ENCODE peak calls at places on chromosomes 6 and 20, in four cellular contexts. One of them, this sample, is unnamed.

GRCh38 chr6:311679-312220 is 19.5 kb downstream of the DUSP22 start:
- DNase-seq in GM12878: no peak
- DNase-seq in HepG2: no peak
- DNase-seq in K562: no peak
- DNase-seq in this sample: no peak

GRCh38 chr20:23449400-23449799 is 3.3 kb downstream of the CST11 start:
- DNase-seq in GM12878: no peak
- DNase-seq in HepG2: no peak
- DNase-seq in K562: no peak
- DNase-seq in this sample: no peak

GRCh38 chr6:73728548-73729205 is 32.7 kb downstream of the CD109 start:
- DNase-seq in HepG2: no peak
- DNase-seq in K562: no peak
- DNase-seq in GM12878: peak
- DNase-seq in this sample: no peak

GRCh38 chr6:43367245-43367984 is 2.0 kb downstream of the ZNF318 start:
- DNase-seq in GM12878: no peak
- DNase-seq in K562: no peak
- DNase-seq in HepG2: no peak
- DNase-seq in this sample: no peak

GRCh38 chr6:12504325-12504966 is 212.1 kb upstream of the PHACTR1 start:
- DNase-seq in HepG2: peak
- DNase-seq in GM12878: peak
- DNase-seq in K562: peak
- DNase-seq in this sample: peak

GRCh38 chr6:7163661-7164071 is 55.9 kb downstream of the RREB1 start:
- DNase-seq in HepG2: no peak
- DNase-seq in GM12878: no peak
- DNase-seq in K562: no peak
- DNase-seq in this sample: no peak

GRCh38 chr20:62274332-62275262 is 28.2 kb upstream of the ADRM1 start:
- DNase-seq in GM12878: no peak
- DNase-seq in HepG2: no peak
- DNase-seq in K562: peak
- DNase-seq in this sample: no peak

GRCh38 chr20:9407805-9408421 is 106.5 kb upstream of the LAMP5 start:
- DNase-seq in HepG2: peak
- DNase-seq in GM12878: peak
- DNase-seq in K562: peak
- DNase-seq in this sample: peak

GRCh38 chr6:26044140-26045045 is 42.8 kb upstream of the HFE start:
- DNase-seq in GM12878: no peak
- DNase-seq in K562: no peak
- DNase-seq in HepG2: peak
- DNase-seq in this sample: peak

GRCh38 chr20:14155361-14155760 is 160.0 kb downstream of the MACROD2 start:
- DNase-seq in HepG2: no peak
- DNase-seq in K562: no peak
- DNase-seq in GM12878: no peak
- DNase-seq in this sample: no peak

GRCh38 chr6:135517527-135517926 is 20.0 kb upstream of the AHI1 start:
- DNase-seq in GM12878: no peak
- DNase-seq in HepG2: no peak
- DNase-seq in K562: no peak
- DNase-seq in this sample: no peak

GRCh38 chr6:53055873-53056272 is 9.3 kb upstream of the FBXO9 start:
- DNase-seq in HepG2: peak
- DNase-seq in GM12878: no peak
- DNase-seq in K562: no peak
- DNase-seq in this sample: no peak

GRCh38 chr6:159723259-159723658 is 4.0 kb upstream of the WTAP start:
- DNase-seq in HepG2: no peak
- DNase-seq in GM12878: no peak
- DNase-seq in K562: no peak
- DNase-seq in this sample: no peak

GRCh38 chr6:82686719-82687118 is 323.1 kb downstream of the TPBG start:
- DNase-seq in GM12878: no peak
- DNase-seq in K562: no peak
- DNase-seq in HepG2: no peak
- DNase-seq in this sample: no peak

GRCh38 chr6:133062077-133062476 is 179.1 kb upstream of the EYA4 start:
- DNase-seq in HepG2: no peak
- DNase-seq in K562: no peak
- DNase-seq in GM12878: no peak
- DNase-seq in this sample: no peak

GRCh38 chr6:167799033-167799933 is 27.4 kb upstream of the AFDN start:
- DNase-seq in HepG2: no peak
- DNase-seq in GM12878: no peak
- DNase-seq in K562: no peak
- DNase-seq in this sample: no peak

GRCh38 chr6:20674664-20675063 is 140.4 kb downstream of the CDKAL1 start:
- DNase-seq in HepG2: no peak
- DNase-seq in K562: no peak
- DNase-seq in GM12878: no peak
- DNase-seq in this sample: no peak

GRCh38 chr20:10761232-10761631 is 87.4 kb upstream of the JAG1 start:
- DNase-seq in GM12878: no peak
- DNase-seq in HepG2: peak
- DNase-seq in K562: no peak
- DNase-seq in this sample: no peak

GRCh38 chr6:89585156-89585555 is 53.4 kb downstream of the LYRM2 start:
- DNase-seq in GM12878: no peak
- DNase-seq in HepG2: no peak
- DNase-seq in K562: no peak
- DNase-seq in this sample: no peak

GRCh38 chr6:99348823-99349619 is 453 bp downstream of the FAXC start:
- DNase-seq in GM12878: no peak
- DNase-seq in K562: peak
- DNase-seq in HepG2: no peak
- DNase-seq in this sample: no peak

GRCh38 chr20:330233-331149 is 5.1 kb downstream of the SOX12 start:
- DNase-seq in K562: peak
- DNase-seq in HepG2: peak
- DNase-seq in GM12878: no peak
- DNase-seq in this sample: peak

GRCh38 chr6:24273471-24273870 is 84.4 kb downstream of the DCDC2 start:
- DNase-seq in GM12878: no peak
- DNase-seq in HepG2: no peak
- DNase-seq in K562: no peak
- DNase-seq in this sample: no peak

GRCh38 chr20:44309763-44310663 is 989 bp downstream of the FITM2 start:
- DNase-seq in K562: peak
- DNase-seq in HepG2: no peak
- DNase-seq in GM12878: no peak
- DNase-seq in this sample: no peak

GRCh38 chr6:115370202-115370601 is 690.5 kb downstream of the FRK start:
- DNase-seq in GM12878: no peak
- DNase-seq in HepG2: no peak
- DNase-seq in K562: no peak
- DNase-seq in this sample: no peak

GRCh38 chr6:166007349-166008263 is 160.0 kb downstream of the TBXT start:
- DNase-seq in HepG2: no peak
- DNase-seq in GM12878: no peak
- DNase-seq in K562: no peak
- DNase-seq in this sample: no peak

GRCh38 chr6:105402090-105402980 is 547 bp downstream of the PREP start:
- DNase-seq in K562: peak
- DNase-seq in HepG2: peak
- DNase-seq in GM12878: no peak
- DNase-seq in this sample: peak

GRCh38 chr6:169904051-169904922 is 152.9 kb downstream of the ERMARD start:
- DNase-seq in GM12878: no peak
- DNase-seq in K562: no peak
- DNase-seq in HepG2: no peak
- DNase-seq in this sample: no peak

GRCh38 chr6:138428943-138429616 is 25.1 kb downstream of the HEBP2 start:
- DNase-seq in GM12878: no peak
- DNase-seq in HepG2: peak
- DNase-seq in K562: peak
- DNase-seq in this sample: peak

GRCh38 chr6:5173862-5174643 is 86.7 kb downstream of the LYRM4 start:
- DNase-seq in K562: no peak
- DNase-seq in HepG2: no peak
- DNase-seq in GM12878: peak
- DNase-seq in this sample: no peak

GRCh38 chr20:57690525-57690924 is 19.3 kb downstream of the PMEPA1 start:
- DNase-seq in K562: peak
- DNase-seq in HepG2: no peak
- DNase-seq in GM12878: no peak
- DNase-seq in this sample: no peak

GRCh38 chr6:125867483-125867935 is 76.7 kb downstream of the NCOA7 start:
- DNase-seq in HepG2: peak
- DNase-seq in GM12878: no peak
- DNase-seq in K562: no peak
- DNase-seq in this sample: peak

GRCh38 chr20:43322851-43323250 is 133.1 kb upstream of the PTPRT start:
- DNase-seq in K562: peak
- DNase-seq in GM12878: no peak
- DNase-seq in HepG2: no peak
- DNase-seq in this sample: no peak

GRCh38 chr6:17347012-17347411 is 46.4 kb upstream of the CAP2 start:
- DNase-seq in HepG2: no peak
- DNase-seq in K562: no peak
- DNase-seq in GM12878: no peak
- DNase-seq in this sample: no peak

GRCh38 chr20:32495217-32495565 is 89.9 kb downstream of the NOL4L start:
- DNase-seq in GM12878: no peak
- DNase-seq in K562: no peak
- DNase-seq in HepG2: no peak
- DNase-seq in this sample: no peak

GRCh38 chr6:26240157-26240980 is 124.6 kb upstream of the BTN3A2 start:
- DNase-seq in GM12878: peak
- DNase-seq in K562: no peak
- DNase-seq in HepG2: no peak
- DNase-seq in this sample: no peak

GRCh38 chr6:29294499-29294914 is 7.0 kb upstream of the OR14J1 start:
- DNase-seq in GM12878: no peak
- DNase-seq in K562: no peak
- DNase-seq in HepG2: no peak
- DNase-seq in this sample: no peak

GRCh38 chr6:17519120-17519519 is 81.0 kb upstream of the FAM8A1 start:
- DNase-seq in HepG2: no peak
- DNase-seq in GM12878: no peak
- DNase-seq in K562: no peak
- DNase-seq in this sample: no peak

GRCh38 chr20:53752971-53753879 is 159.6 kb upstream of the ZNF217 start:
- DNase-seq in K562: peak
- DNase-seq in HepG2: no peak
- DNase-seq in GM12878: no peak
- DNase-seq in this sample: peak

GRCh38 chr6:2865270-2866182 is 23.9 kb upstream of the SERPINB1 start:
- DNase-seq in GM12878: no peak
- DNase-seq in K562: no peak
- DNase-seq in HepG2: peak
- DNase-seq in this sample: no peak
- TF ChIP-seq BHLHE40 in GM12878: no peak
- TF ChIP-seq BHLHE40 in K562: no peak
- TF ChIP-seq BHLHE40 in HepG2: no peak
- TF ChIP-seq BHLHE40 in this sample: no peak

GRCh38 chr6:144215402-144215931 is 65.2 kb downstream of the STX11 start:
- DNase-seq in HepG2: peak
- DNase-seq in K562: peak
- DNase-seq in GM12878: peak
- DNase-seq in this sample: no peak
- TF ChIP-seq JUNB in HepG2: no peak
- TF ChIP-seq JUNB in K562: no peak
- TF ChIP-seq JUNB in GM12878: no peak
- TF ChIP-seq JUNB in this sample: no peak

GRCh38 chr6:116397960-116398359 is 27.2 kb downstream of the DSE start:
- DNase-seq in GM12878: no peak
- DNase-seq in HepG2: no peak
- DNase-seq in K562: no peak
- DNase-seq in this sample: no peak
- TF ChIP-seq MAX in GM12878: no peak
- TF ChIP-seq MAX in HepG2: no peak
- TF ChIP-seq MAX in K562: no peak
- TF ChIP-seq MAX in this sample: no peak

GRCh38 chr20:25623225-25623735 is 534 bp downstream of the NANP start:
- DNase-seq in HepG2: peak
- DNase-seq in GM12878: peak
- DNase-seq in K562: no peak
- DNase-seq in this sample: peak
- TF ChIP-seq BHLHE40 in HepG2: peak
- TF ChIP-seq BHLHE40 in GM12878: peak
- TF ChIP-seq BHLHE40 in K562: peak
- TF ChIP-seq BHLHE40 in this sample: peak

DNA sequence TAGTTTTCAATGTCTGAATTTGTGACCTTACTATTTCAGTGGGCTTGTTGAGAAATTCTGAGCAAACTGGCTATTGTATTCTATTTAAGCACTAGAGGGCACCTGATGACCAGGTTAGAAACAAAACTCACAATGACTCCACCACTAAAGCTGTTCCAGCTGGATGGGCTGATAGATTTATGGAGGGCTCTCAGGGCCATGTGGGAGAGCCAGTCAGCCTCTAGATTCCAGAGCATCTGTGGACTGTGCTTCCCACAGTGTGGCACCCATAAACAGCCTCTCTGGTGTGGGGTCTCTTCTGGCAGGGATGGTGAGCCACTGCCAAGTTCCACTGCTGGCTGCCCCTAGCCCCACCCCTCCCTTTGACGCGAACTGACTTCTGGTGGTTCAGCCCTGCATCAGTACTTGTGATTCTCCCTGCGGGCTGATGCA is 29.2 kb downstream of the C6orf58 start:
- DNase-seq in HepG2: peak
- DNase-seq in GM12878: no peak
- DNase-seq in K562: no peak
- DNase-seq in this sample: peak
- TF ChIP-seq JUNB in HepG2: no peak
- TF ChIP-seq JUNB in GM12878: no peak
- TF ChIP-seq JUNB in K562: no peak
- TF ChIP-seq JUNB in this sample: no peak

DNA sequence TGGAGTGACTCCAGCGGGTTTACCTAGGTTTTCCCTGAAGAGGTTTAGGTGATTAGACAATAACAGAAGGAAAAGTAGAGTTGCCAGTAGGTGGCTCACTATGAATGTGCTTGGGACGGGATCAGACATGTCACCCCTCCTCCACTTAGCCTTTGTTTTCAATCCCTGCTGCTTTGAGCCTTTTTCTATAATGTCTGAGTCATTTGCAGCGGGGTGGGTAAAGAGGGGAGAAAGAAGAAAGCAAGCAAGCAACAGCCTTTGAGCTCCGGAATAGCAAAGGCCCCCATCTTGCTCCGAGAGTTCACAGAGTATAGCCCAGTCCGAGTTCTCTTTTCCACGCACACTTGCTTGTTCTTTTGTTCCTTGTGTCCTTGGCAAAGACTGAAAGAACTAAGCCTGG is 129.1 kb downstream of the PACRG start:
- DNase-seq in GM12878: no peak
- DNase-seq in HepG2: peak
- DNase-seq in K562: no peak
- DNase-seq in this sample: peak
- TF ChIP-seq MAX in GM12878: no peak
- TF ChIP-seq MAX in HepG2: no peak
- TF ChIP-seq MAX in K562: no peak
- TF ChIP-seq MAX in this sample: no peak